ENCODE peak calls at places on chromosomes 12 and 14, in nine cellular contexts. One of them, this sample, is unnamed.
A peak's percentile ranks its signal among the peaks of the same experiment; 100 is the strongest.

GRCh38 chr14:78022059-78022458 is 148.1 kb upstream of the NRXN3 start:
- DNase-seq in HCT116: peak; percentile 67
- DNase-seq in tibial nerve: no peak
- DNase-seq in gastrocnemius medialis: peak; percentile 33
- DNase-seq in IMR-90: peak; percentile 16
- DNase-seq in H54: peak; percentile 40
- DNase-seq in breast epithelium: no peak
- DNase-seq in A549: peak; percentile 38
- DNase-seq in body of pancreas: peak; percentile 39
- DNase-seq in this sample: no peak

GRCh38 chr12:43551271-43551970 is 582 bp downstream of the ADAMTS20 start:
- DNase-seq in H54: no peak
- DNase-seq in breast epithelium: no peak
- DNase-seq in HCT116: no peak
- DNase-seq in A549: no peak
- DNase-seq in body of pancreas: no peak
- DNase-seq in IMR-90: no peak
- DNase-seq in tibial nerve: no peak
- DNase-seq in gastrocnemius medialis: no peak
- DNase-seq in this sample: no peak

GRCh38 chr12:84767079-84767478 is 145.5 kb downstream of the SLC6A15 start:
- DNase-seq in body of pancreas: no peak
- DNase-seq in IMR-90: no peak
- DNase-seq in gastrocnemius medialis: no peak
- DNase-seq in breast epithelium: no peak
- DNase-seq in H54: no peak
- DNase-seq in A549: no peak
- DNase-seq in tibial nerve: no peak
- DNase-seq in HCT116: no peak
- DNase-seq in this sample: no peak

GRCh38 chr12:57604454-57605307 is at the start of gene DTX3:
- DNase-seq in breast epithelium: no peak
- DNase-seq in body of pancreas: peak; percentile 51
- DNase-seq in tibial nerve: no peak
- DNase-seq in IMR-90: no peak
- DNase-seq in H54: peak; percentile 65
- DNase-seq in HCT116: no peak
- DNase-seq in A549: peak; percentile 57
- DNase-seq in gastrocnemius medialis: no peak
- DNase-seq in this sample: peak; percentile 64

GRCh38 chr12:25682421-25682820 is 129.3 kb upstream of the LMNTD1 start:
- DNase-seq in gastrocnemius medialis: no peak
- DNase-seq in A549: no peak
- DNase-seq in H54: no peak
- DNase-seq in breast epithelium: no peak
- DNase-seq in IMR-90: peak; percentile 23
- DNase-seq in HCT116: no peak
- DNase-seq in body of pancreas: no peak
- DNase-seq in tibial nerve: no peak
- DNase-seq in this sample: no peak

GRCh38 chr14:105472496-105472991 is 2.1 kb upstream of the CRIP2 start:
- DNase-seq in gastrocnemius medialis: no peak
- DNase-seq in A549: no peak
- DNase-seq in body of pancreas: peak; percentile 74
- DNase-seq in breast epithelium: no peak
- DNase-seq in HCT116: no peak
- DNase-seq in H54: no peak
- DNase-seq in IMR-90: no peak
- DNase-seq in tibial nerve: no peak
- DNase-seq in this sample: no peak

GRCh38 chr14:31977001-31977556 is 100.0 kb upstream of the ARHGAP5 start:
- DNase-seq in gastrocnemius medialis: no peak
- DNase-seq in breast epithelium: no peak
- DNase-seq in IMR-90: no peak
- DNase-seq in A549: no peak
- DNase-seq in tibial nerve: no peak
- DNase-seq in H54: no peak
- DNase-seq in HCT116: no peak
- DNase-seq in body of pancreas: no peak
- DNase-seq in this sample: no peak

GRCh38 chr14:40374221-40374620 is 942.0 kb upstream of the FBXO33 start:
- DNase-seq in body of pancreas: no peak
- DNase-seq in gastrocnemius medialis: no peak
- DNase-seq in H54: no peak
- DNase-seq in HCT116: no peak
- DNase-seq in breast epithelium: no peak
- DNase-seq in A549: no peak
- DNase-seq in IMR-90: no peak
- DNase-seq in tibial nerve: no peak
- DNase-seq in this sample: no peak

GRCh38 chr14:21238823-21239518 is 30.3 kb downstream of the HNRNPC start:
- DNase-seq in body of pancreas: no peak
- DNase-seq in tibial nerve: no peak
- DNase-seq in A549: no peak
- DNase-seq in IMR-90: no peak
- DNase-seq in gastrocnemius medialis: no peak
- DNase-seq in HCT116: no peak
- DNase-seq in breast epithelium: no peak
- DNase-seq in H54: no peak
- DNase-seq in this sample: no peak

GRCh38 chr14:21233457-21234076 is 35.7 kb downstream of the HNRNPC start:
- DNase-seq in H54: no peak
- DNase-seq in HCT116: no peak
- DNase-seq in tibial nerve: no peak
- DNase-seq in breast epithelium: no peak
- DNase-seq in gastrocnemius medialis: no peak
- DNase-seq in A549: no peak
- DNase-seq in IMR-90: no peak
- DNase-seq in body of pancreas: no peak
- DNase-seq in this sample: no peak

GRCh38 chr14:21240417-21240816 is 28.8 kb downstream of the HNRNPC start:
- DNase-seq in breast epithelium: no peak
- DNase-seq in IMR-90: no peak
- DNase-seq in HCT116: no peak
- DNase-seq in gastrocnemius medialis: no peak
- DNase-seq in tibial nerve: no peak
- DNase-seq in H54: no peak
- DNase-seq in A549: no peak
- DNase-seq in body of pancreas: no peak
- DNase-seq in this sample: no peak

GRCh38 chr14:21234112-21234511 is 35.1 kb downstream of the HNRNPC start:
- DNase-seq in body of pancreas: no peak
- DNase-seq in gastrocnemius medialis: no peak
- DNase-seq in H54: no peak
- DNase-seq in tibial nerve: no peak
- DNase-seq in breast epithelium: no peak
- DNase-seq in A549: no peak
- DNase-seq in IMR-90: no peak
- DNase-seq in HCT116: no peak
- DNase-seq in this sample: no peak

GRCh38 chr14:21236948-21237797 is 32.1 kb downstream of the HNRNPC start:
- DNase-seq in gastrocnemius medialis: no peak
- DNase-seq in body of pancreas: no peak
- DNase-seq in H54: no peak
- DNase-seq in A549: no peak
- DNase-seq in tibial nerve: no peak
- DNase-seq in HCT116: no peak
- DNase-seq in IMR-90: no peak
- DNase-seq in breast epithelium: no peak
- DNase-seq in this sample: no peak
- TF ChIP-seq POLR2A in gastrocnemius medialis: no peak
- TF ChIP-seq POLR2A in body of pancreas: no peak
- TF ChIP-seq POLR2A in H54: no peak
- TF ChIP-seq POLR2A in A549: no peak
- TF ChIP-seq POLR2A in tibial nerve: no peak
- TF ChIP-seq POLR2A in HCT116: no peak
- TF ChIP-seq POLR2A in IMR-90: peak; percentile 12
- TF ChIP-seq POLR2A in breast epithelium: no peak
- TF ChIP-seq POLR2A in this sample: no peak

GRCh38 chr14:49861581-49861922 is 9.0 kb upstream of the NEMF start:
- DNase-seq in body of pancreas: peak; percentile 49
- DNase-seq in A549: peak; percentile 52
- DNase-seq in HCT116: no peak
- DNase-seq in breast epithelium: peak; percentile 79
- DNase-seq in gastrocnemius medialis: peak; percentile 72
- DNase-seq in tibial nerve: peak; percentile 37
- DNase-seq in H54: no peak
- DNase-seq in IMR-90: peak; percentile 87
- DNase-seq in this sample: peak; percentile 69
- TF ChIP-seq POLR2A in body of pancreas: no peak
- TF ChIP-seq POLR2A in A549: peak; percentile 25
- TF ChIP-seq POLR2A in HCT116: no peak
- TF ChIP-seq POLR2A in breast epithelium: no peak
- TF ChIP-seq POLR2A in gastrocnemius medialis: no peak
- TF ChIP-seq POLR2A in tibial nerve: no peak
- TF ChIP-seq POLR2A in H54: peak; percentile 9
- TF ChIP-seq POLR2A in IMR-90: peak; percentile 72
- TF ChIP-seq POLR2A in this sample: no peak

GRCh38 chr12:92928431-92928961 is 599 bp downstream of the EEA1 start:
- DNase-seq in IMR-90: no peak
- DNase-seq in H54: no peak
- DNase-seq in body of pancreas: no peak
- DNase-seq in gastrocnemius medialis: peak; percentile 31
- DNase-seq in A549: peak; percentile 13
- DNase-seq in breast epithelium: peak; percentile 19
- DNase-seq in HCT116: no peak
- DNase-seq in tibial nerve: peak; percentile 17
- DNase-seq in this sample: no peak

GRCh38 chr12:92930421-92930820 is 1.3 kb upstream of the EEA1 start:
- DNase-seq in gastrocnemius medialis: no peak
- DNase-seq in H54: no peak
- DNase-seq in body of pancreas: no peak
- DNase-seq in tibial nerve: no peak
- DNase-seq in IMR-90: no peak
- DNase-seq in HCT116: no peak
- DNase-seq in breast epithelium: no peak
- DNase-seq in A549: no peak
- DNase-seq in this sample: no peak

GRCh38 chr12:92929957-92930356 is 862 bp upstream of the EEA1 start:
- DNase-seq in HCT116: no peak
- DNase-seq in body of pancreas: no peak
- DNase-seq in IMR-90: no peak
- DNase-seq in gastrocnemius medialis: no peak
- DNase-seq in breast epithelium: no peak
- DNase-seq in A549: no peak
- DNase-seq in H54: no peak
- DNase-seq in tibial nerve: no peak
- DNase-seq in this sample: no peak

GRCh38 chr12:92927436-92928116 is 1.5 kb downstream of the EEA1 start:
- DNase-seq in body of pancreas: no peak
- DNase-seq in H54: no peak
- DNase-seq in gastrocnemius medialis: no peak
- DNase-seq in tibial nerve: no peak
- DNase-seq in breast epithelium: no peak
- DNase-seq in IMR-90: peak; percentile 77
- DNase-seq in HCT116: no peak
- DNase-seq in A549: peak; percentile 46
- DNase-seq in this sample: no peak

DNA sequence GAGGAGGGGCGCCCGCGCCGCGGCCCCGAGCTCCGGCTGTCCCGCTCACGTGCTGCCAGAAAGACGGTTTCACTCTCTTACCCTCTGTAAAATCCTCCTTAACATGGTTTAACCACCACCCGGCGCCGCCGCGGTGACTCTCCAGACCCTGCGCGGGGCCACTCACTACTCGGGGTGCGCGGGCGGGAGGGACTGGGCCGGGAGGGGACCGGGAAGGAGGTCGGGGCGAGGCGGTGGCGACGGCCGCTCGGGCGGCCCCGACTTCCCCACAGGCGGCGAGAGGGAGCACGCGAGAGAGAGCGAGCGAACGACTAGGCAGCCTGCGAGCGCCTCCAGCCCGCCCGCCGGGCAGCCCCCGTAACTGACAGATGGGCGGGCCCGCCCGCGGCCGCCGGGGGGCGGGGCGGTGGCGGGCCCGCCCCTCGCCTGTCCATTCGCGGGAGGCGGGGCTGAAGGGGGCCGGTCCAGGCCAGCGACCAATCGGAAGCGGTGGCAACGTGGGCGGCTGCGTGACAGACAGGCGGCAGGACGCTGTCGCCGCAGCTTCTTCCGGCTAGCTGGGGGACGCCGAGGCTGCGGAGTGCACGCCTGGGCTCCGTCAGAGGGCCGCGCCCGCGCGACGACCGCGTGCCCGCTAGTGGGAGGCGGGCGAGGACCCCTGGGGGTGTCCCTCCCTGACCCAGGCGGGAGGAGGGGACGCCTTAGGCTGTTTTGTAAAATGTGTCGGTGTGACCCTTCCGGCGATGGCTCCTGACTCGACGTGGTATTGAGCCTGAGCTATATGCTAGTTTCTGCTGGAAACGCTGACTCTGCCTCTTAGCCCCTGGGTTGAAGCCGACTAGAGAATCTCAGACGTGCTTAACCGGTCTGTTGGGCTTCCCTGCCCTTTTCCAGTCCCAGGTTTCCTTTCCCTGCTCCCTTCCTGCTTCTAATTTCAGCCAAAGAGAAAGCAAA is at the start of gene EEA1:
- DNase-seq in A549: peak; percentile 88
- DNase-seq in HCT116: peak; percentile 89
- DNase-seq in H54: peak; percentile 91
- DNase-seq in gastrocnemius medialis: peak; percentile 96
- DNase-seq in breast epithelium: peak; percentile 95
- DNase-seq in body of pancreas: peak; percentile 98
- DNase-seq in tibial nerve: peak; percentile 94
- DNase-seq in IMR-90: peak; percentile 95
- DNase-seq in this sample: peak; percentile 98
- TF ChIP-seq POLR2A in A549: peak; percentile 83
- TF ChIP-seq POLR2A in HCT116: peak; percentile 71
- TF ChIP-seq POLR2A in H54: peak; percentile 83
- TF ChIP-seq POLR2A in gastrocnemius medialis: peak; percentile 94
- TF ChIP-seq POLR2A in breast epithelium: peak; percentile 82
- TF ChIP-seq POLR2A in body of pancreas: peak; percentile 98
- TF ChIP-seq POLR2A in tibial nerve: peak; percentile 97
- TF ChIP-seq POLR2A in IMR-90: peak; percentile 89
- TF ChIP-seq POLR2A in this sample: peak; percentile 94

GRCh38 chr12:53481108-53481442 is 18.2 kb downstream of the MAP3K12 start:
- DNase-seq in H54: no peak
- DNase-seq in body of pancreas: no peak
- DNase-seq in A549: no peak
- DNase-seq in gastrocnemius medialis: no peak
- DNase-seq in HCT116: no peak
- DNase-seq in IMR-90: no peak
- DNase-seq in breast epithelium: no peak
- DNase-seq in tibial nerve: no peak
- DNase-seq in this sample: no peak

GRCh38 chr12:53479314-53479713 is 19.9 kb downstream of the MAP3K12 start:
- DNase-seq in gastrocnemius medialis: no peak
- DNase-seq in IMR-90: no peak
- DNase-seq in body of pancreas: no peak
- DNase-seq in tibial nerve: no peak
- DNase-seq in A549: no peak
- DNase-seq in breast epithelium: no peak
- DNase-seq in H54: no peak
- DNase-seq in HCT116: no peak
- DNase-seq in this sample: no peak

GRCh38 chr12:53478865-53479264 is 20.4 kb downstream of the MAP3K12 start:
- DNase-seq in IMR-90: no peak
- DNase-seq in HCT116: no peak
- DNase-seq in breast epithelium: no peak
- DNase-seq in body of pancreas: no peak
- DNase-seq in gastrocnemius medialis: no peak
- DNase-seq in tibial nerve: no peak
- DNase-seq in H54: no peak
- DNase-seq in A549: no peak
- DNase-seq in this sample: no peak

GRCh38 chr12:53481957-53482586 is 17.2 kb downstream of the MAP3K12 start:
- DNase-seq in IMR-90: no peak
- DNase-seq in body of pancreas: peak; percentile 12
- DNase-seq in breast epithelium: no peak
- DNase-seq in HCT116: no peak
- DNase-seq in A549: peak; percentile 63
- DNase-seq in tibial nerve: no peak
- DNase-seq in gastrocnemius medialis: peak; percentile 19
- DNase-seq in H54: no peak
- DNase-seq in this sample: no peak

GRCh38 chr12:53480425-53481107 is 18.7 kb downstream of the MAP3K12 start:
- DNase-seq in IMR-90: no peak
- DNase-seq in tibial nerve: no peak
- DNase-seq in HCT116: no peak
- DNase-seq in breast epithelium: no peak
- DNase-seq in H54: no peak
- DNase-seq in A549: no peak
- DNase-seq in body of pancreas: peak; percentile 6
- DNase-seq in gastrocnemius medialis: no peak
- DNase-seq in this sample: no peak
- TF ChIP-seq POLR2A in IMR-90: peak; percentile 1
- TF ChIP-seq POLR2A in tibial nerve: no peak
- TF ChIP-seq POLR2A in HCT116: no peak
- TF ChIP-seq POLR2A in breast epithelium: no peak
- TF ChIP-seq POLR2A in H54: no peak
- TF ChIP-seq POLR2A in A549: no peak
- TF ChIP-seq POLR2A in body of pancreas: no peak
- TF ChIP-seq POLR2A in gastrocnemius medialis: no peak
- TF ChIP-seq POLR2A in this sample: no peak

This sample was measured in Peyer's patch.